ENCODE peak calls at places on chromosomes 5 and 9, in four cellular contexts. Q is HCT116, M is K562, N is HepG2. Y is an unnamed sample.

GRCh38 chr9:33248606-33249005 is 8.6 kb downstream of the SPINK4 start:
- DNase-seq in Q (no peak), M (no peak), N (no peak), Y (no peak)

GRCh38 chr9:136603216-136603615 is 57.4 kb upstream of the NOTCH1 start:
- DNase-seq in Q (no peak), M (no peak), N (no peak), Y (no peak)

GRCh38 chr9:85941966-85942912 is 1.3 kb downstream of the NAA35 start:
- DNase-seq in Q (no peak), M (no peak), N (no peak), Y (no peak)

GRCh38 chr5:170813231-170813630 is 29.7 kb downstream of the GABRP start:
- DNase-seq in Q (no peak), M (no peak), N (no peak), Y (no peak)

GRCh38 chr5:149860801-149861322 is 83.7 kb downstream of the PDE6A start:
- DNase-seq in Q (no peak), M (no peak), N (no peak), Y (no peak)

GRCh38 chr9:2012347-2012746 is 2.8 kb upstream of the SMARCA2 start:
- DNase-seq in Q (no peak), M (no peak), N (no peak), Y (no peak)

GRCh38 chr5:78530342-78531096 is 118.1 kb downstream of the LHFPL2 start:
- DNase-seq in Q (no peak), M (peak; percentile 34), N (no peak), Y (no peak)

GRCh38 chr5:158450761-158451160 is 591.8 kb upstream of the CLINT1 start:
- DNase-seq in Q (no peak), M (no peak), N (no peak), Y (no peak)

GRCh38 chr5:135193213-135194125 is 159.4 kb upstream of the PITX1 start:
- DNase-seq in Q (no peak), M (no peak), N (no peak), Y (no peak)

GRCh38 chr5:10536511-10536910 is 27.4 kb upstream of the ANKRD33B start:
- DNase-seq in Q (no peak), M (peak; percentile 51), N (no peak), Y (peak; percentile 57)
- H2AFZ ChIP-seq in Q (no peak overlapping the region), M (no peak overlapping the region), N (no peak overlapping the region), Y (no peak overlapping the region)

GRCh38 chr5:5240234-5240633 is 100.1 kb downstream of the ADAMTS16 start:
- DNase-seq in Q (no peak), M (no peak), N (no peak), Y (no peak)
- TF ChIP-seq ELF1 in Q (no peak), M (no peak), N (no peak), Y (no peak)

GRCh38 chr9:115396071-115396529 is 278.1 kb upstream of the TNC start:
- DNase-seq in Q (no peak), M (no peak), N (no peak), Y (no peak)
- H2AFZ ChIP-seq in Q (no peak overlapping the region), M (no peak overlapping the region), N (no peak overlapping the region), Y (no peak overlapping the region)

DNA sequence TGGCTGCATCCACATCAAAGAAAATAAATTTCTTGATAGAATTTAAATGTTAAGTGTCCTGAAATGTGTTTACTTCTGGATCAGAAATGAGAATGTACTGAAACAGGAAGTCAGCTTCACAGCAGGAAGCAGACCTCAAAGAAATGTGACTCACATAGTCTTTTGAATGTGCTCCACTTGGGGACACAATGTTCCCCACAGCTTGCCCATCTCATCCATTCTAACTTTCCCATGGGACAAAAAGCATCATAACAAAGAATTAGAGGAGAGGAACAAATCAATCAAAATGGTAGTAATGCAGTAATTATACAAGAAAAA is 85.7 kb downstream of the GRAMD2B start:
- DNase-seq in Q (no peak), M (no peak), N (no peak), Y (no peak)
- TF ChIP-seq ELF1 in Q (peak; percentile 16), M (no peak), N (no peak), Y (no peak)

Y was measured in SK-N-SH.